ENCODE peak calls at places on chromosomes 12 and 14, in eight cellular contexts. Q is bronchial epithelial cell, H is GM12865, E is brain microvascular endothelial cell, D is right lobe of liver, F is endothelial cell, U is RWPE1, A is AG09319. Y is an unnamed sample.

GRCh38 chr12:24496755-24497154 is 452.1 kb downstream of the BCAT1 start:
- DNase-seq in Q (peak; percentile 35), H (no peak), E (peak; percentile 68), D (no peak), F (no peak), U (no peak), A (no peak), Y (no peak)

GRCh38 chr12:12010277-12011031 is 60.3 kb upstream of the BCL2L14 start:
- DNase-seq in Q (no peak), H (peak; percentile 93), E (peak; percentile 44), D (no peak), F (no peak), U (no peak), A (peak; percentile 5), Y (peak; percentile 52)

GRCh38 chr12:116200812-116201211 is 76.7 kb downstream of the MED13L start:
- DNase-seq in Q (no peak), H (no peak), E (no peak), D (no peak), F (no peak), U (no peak), A (peak; percentile 18), Y (no peak)

GRCh38 chr12:94379479-94380113 is 80.1 kb downstream of the CEP83 start:
- DNase-seq in Q (no peak), H (peak; percentile 20), E (no peak), D (no peak), F (no peak), U (no peak), A (no peak), Y (no peak)

GRCh38 chr14:60964901-60965300 is 16.0 kb downstream of the TRMT5 start:
- DNase-seq in Q (no peak), H (no peak), E (no peak), D (no peak), F (no peak), U (no peak), A (no peak), Y (no peak)

GRCh38 chr14:23357261-23357660 is 4.6 kb upstream of the SLC22A17 start:
- DNase-seq in Q (no peak), H (no peak), E (no peak), D (peak; percentile 37), F (no peak), U (no peak), A (no peak), Y (no peak)

GRCh38 chr14:100915582-100915981 is 12.1 kb upstream of the RTL1 start:
- DNase-seq in Q (no peak), H (no peak), E (no peak), D (no peak), F (no peak), U (no peak), A (no peak), Y (no peak)

GRCh38 chr12:32437095-32437515 is 37.7 kb downstream of the FGD4 start:
- DNase-seq in Q (peak; percentile 98), H (no peak), E (peak; percentile 91), D (no peak), F (no peak), U (peak; percentile 93), A (peak; percentile 55), Y (no peak)

GRCh38 chr12:103745962-103746361 is 95.1 kb downstream of the NT5DC3 start:
- DNase-seq in Q (no peak), H (no peak), E (no peak), D (no peak), F (no peak), U (no peak), A (no peak), Y (no peak)

GRCh38 chr12:108980831-108981618 is 39.8 kb downstream of the SVOP start:
- DNase-seq in Q (no peak), H (no peak), E (peak; percentile 73), D (no peak), F (no peak), U (no peak), A (no peak), Y (no peak)

GRCh38 chr14:78286210-78286609 is 116.0 kb downstream of the NRXN3 start:
- DNase-seq in Q (no peak), H (no peak), E (no peak), D (no peak), F (no peak), U (no peak), A (no peak), Y (no peak)

GRCh38 chr14:24612186-24612585 is 2.7 kb upstream of the GZMH start:
- DNase-seq in Q (peak; percentile 29), H (peak; percentile 73), E (no peak), D (no peak), F (no peak), U (no peak), A (no peak), Y (no peak)

GRCh38 chr12:19700969-19701368 is 261.7 kb downstream of the AEBP2 start:
- DNase-seq in Q (no peak), H (no peak), E (no peak), D (no peak), F (no peak), U (no peak), A (no peak), Y (no peak)

GRCh38 chr12:121992059-121992879 is 29.4 kb upstream of the BCL7A start:
- DNase-seq in Q (peak; percentile 100), H (peak; percentile 95), E (peak; percentile 95), D (no peak), F (no peak), U (peak; percentile 96), A (peak; percentile 64), Y (no peak)

GRCh38 chr14:101709962-101710891 is 51.3 kb upstream of the PPP2R5C start:
- DNase-seq in Q (peak; percentile 36), H (no peak), E (no peak), D (peak; percentile 37), F (no peak), U (no peak), A (no peak), Y (no peak)

GRCh38 chr12:5083955-5084849 is 40.5 kb downstream of the KCNA5 start:
- DNase-seq in Q (peak; percentile 56), H (peak; percentile 67), E (peak; percentile 74), D (no peak), F (peak; percentile 67), U (peak; percentile 56), A (no peak), Y (peak; percentile 44)

GRCh38 chr12:131850856-131851559 is 22.8 kb downstream of the MMP17 start:
- DNase-seq in Q (no peak), H (no peak), E (no peak), D (no peak), F (no peak), U (no peak), A (no peak), Y (no peak)
- TF ChIP-seq CTCF in Q (no peak), H (no peak), E (peak; percentile 81), D (peak; percentile 74), F (no peak), U (peak; percentile 64), A (peak; percentile 35), Y (peak; percentile 44)

GRCh38 chr12:66903782-66904396 is 225.0 kb upstream of the GRIP1 start:
- DNase-seq in Q (no peak), H (no peak), E (no peak), D (no peak), F (no peak), U (peak; percentile 5), A (no peak), Y (no peak)
- TF ChIP-seq CTCF in Q (no peak), H (no peak), E (no peak), D (no peak), F (no peak), U (no peak), A (no peak), Y (no peak)

GRCh38 chr14:104940526-104941150 is 16.0 kb downstream of the PLD4 start:
- DNase-seq in Q (no peak), H (no peak), E (no peak), D (no peak), F (no peak), U (no peak), A (no peak), Y (no peak)
- TF ChIP-seq CTCF in Q (no peak), H (no peak), E (peak; percentile 56), D (no peak), F (no peak), U (no peak), A (peak; percentile 1), Y (no peak)

GRCh38 chr12:92055877-92056276 is 89.8 kb downstream of the BTG1 start:
- DNase-seq in Q (peak; percentile 95), H (no peak), E (no peak), D (no peak), F (no peak), U (peak; percentile 36), A (no peak), Y (no peak)
- TF ChIP-seq CTCF in Q (no peak), H (no peak), E (no peak), D (no peak), F (no peak), U (no peak), A (no peak), Y (no peak)

Y was measured in testis.